ENCODE peak calls at places on chromosomes 11 and 22, in four cellular contexts. M is GM13976, R is astrocyte of the cerebellum, Y is dorsolateral prefrontal cortex. J is an unnamed sample.
A peak's percentile ranks its signal among the peaks of the same experiment; 100 is the strongest.

GRCh38 chr22:28907311-28908008 is 24.1 kb downstream of the ZNRF3 start:
- DNase-seq in M (peak; percentile 63), R (no peak), Y (no peak), J (peak; percentile 46)

GRCh38 chr11:132961453-132961852 is 570.8 kb downstream of the OPCML start:
- DNase-seq in R (no peak), Y (no peak), M (no peak), J (no peak)

GRCh38 chr11:43868852-43869567 is 11.6 kb upstream of the ALKBH3 start:
- DNase-seq in M (peak; percentile 76), R (no peak), Y (no peak), J (peak; percentile 80)

GRCh38 chr22:46592390-46592872 is 27.8 kb upstream of the GRAMD4 start:
- DNase-seq in Y (no peak), R (peak; percentile 97), M (peak; percentile 83), J (peak; percentile 75)

GRCh38 chr11:102733232-102733875 is 8.6 kb upstream of the MMP8 start:
- DNase-seq in R (no peak), Y (no peak), M (peak; percentile 71), J (peak; percentile 59)

GRCh38 chr11:131595812-131596211 is 225.4 kb downstream of the NTM start:
- DNase-seq in R (no peak), Y (no peak), M (no peak), J (no peak)

GRCh38 chr11:44096360-44097188 is 1.1 kb downstream of the EXT2 start:
- DNase-seq in M (no peak), Y (no peak), R (no peak), J (peak; percentile 24)

GRCh38 chr22:17161991-17162390 is 2.9 kb upstream of the HDHD5 start:
- DNase-seq in R (no peak), M (no peak), Y (no peak), J (no peak)

GRCh38 chr11:61912530-61912898 is 4.9 kb downstream of the RAB3IL1 start:
- DNase-seq in Y (no peak), R (no peak), M (no peak), J (no peak)

GRCh38 chr11:109994896-109995295 is 98.3 kb upstream of the ZC3H12C start:
- DNase-seq in Y (no peak), R (no peak), M (no peak), J (no peak)

GRCh38 chr22:20957118-20957690 is 9.9 kb upstream of the AIFM3 start:
- DNase-seq in M (peak; percentile 63), R (no peak), Y (no peak), J (peak; percentile 48)

GRCh38 chr11:122628691-122629555 is 26.6 kb upstream of the UBASH3B start:
- DNase-seq in M (peak; percentile 70), R (peak; percentile 37), Y (peak; percentile 51), J (peak; percentile 65)

GRCh38 chr11:116925050-116925449 is 87.6 kb upstream of the APOA1 start:
- DNase-seq in R (no peak), Y (no peak), M (no peak), J (no peak)

GRCh38 chr22:32364210-32364609 is 6.5 kb downstream of the RFPL3 start:
- DNase-seq in M (no peak), R (no peak), Y (no peak), J (no peak)

GRCh38 chr11:68071281-68072048 is 32.6 kb downstream of the TCIRG1 start:
- DNase-seq in R (no peak), M (no peak), Y (no peak), J (no peak)

GRCh38 chr11:68081691-68082090 is 39.5 kb downstream of the CHKA start:
- DNase-seq in Y (no peak), M (no peak), R (peak; percentile 59), J (no peak)

GRCh38 chr11:68074584-68075352 is 35.9 kb downstream of the TCIRG1 start:
- DNase-seq in M (no peak), R (no peak), Y (no peak), J (no peak)

GRCh38 chr11:68077617-68078592 is 39.1 kb downstream of the TCIRG1 start:
- DNase-seq in M (peak; percentile 37), R (no peak), Y (no peak), J (peak; percentile 45)

GRCh38 chr11:68076371-68077042 is 37.7 kb downstream of the TCIRG1 start:
- DNase-seq in R (no peak), Y (no peak), M (no peak), J (no peak)
- TF ChIP-seq CTCF in R (no peak), Y (no peak), M (no peak), J (peak; percentile 23)

DNA sequence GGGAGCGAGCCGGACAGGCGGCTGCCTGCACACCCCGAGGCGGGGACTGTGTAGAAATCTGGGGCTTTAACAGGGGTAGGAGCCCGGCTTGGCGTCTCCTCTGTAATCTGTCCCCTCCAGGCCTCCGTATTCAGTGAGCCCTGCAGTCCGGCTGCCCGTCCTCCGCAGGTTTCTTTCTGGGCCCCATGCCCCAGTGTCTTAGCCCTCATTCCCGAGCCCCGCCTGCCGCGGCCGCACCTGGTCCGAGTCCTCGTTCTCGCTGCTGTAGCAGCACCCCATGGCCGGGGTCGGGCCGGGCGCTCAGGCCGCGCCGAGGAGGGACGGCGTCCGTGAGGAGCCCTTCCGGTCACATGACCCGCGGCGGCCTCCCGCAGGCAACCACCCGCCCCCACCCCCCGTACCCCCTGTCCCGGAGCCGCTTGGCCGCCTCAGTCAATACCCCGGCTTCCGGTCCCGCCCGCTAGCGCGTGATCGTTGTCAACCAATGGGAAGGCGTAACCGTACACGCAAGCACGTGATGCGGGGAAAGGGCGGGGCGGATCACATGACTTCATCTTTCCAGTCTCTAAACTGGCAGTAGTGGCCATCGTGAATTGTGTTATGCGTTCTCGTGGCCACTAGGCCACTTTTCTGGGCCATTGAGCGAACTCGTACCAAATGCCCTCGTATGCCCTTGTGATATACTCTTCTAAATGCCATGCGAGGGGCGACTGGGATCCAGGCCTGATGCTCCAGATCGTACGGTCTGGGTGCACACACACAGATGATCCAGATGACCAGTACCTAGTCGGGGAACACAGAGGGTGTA is at the start of gene LAMTOR1:
- DNase-seq in M (peak; percentile 97), Y (peak; percentile 98), R (peak; percentile 97), J (peak; percentile 97)
- TF ChIP-seq CTCF in M (no peak), Y (peak; percentile 46), R (peak; percentile 44), J (no peak)

GRCh38 chr11:46743043-46743442 is 24.0 kb downstream of the F2 start:
- DNase-seq in Y (no peak), M (no peak), R (no peak), J (no peak)
- TF ChIP-seq CTCF in Y (no peak), M (no peak), R (no peak), J (no peak)

GRCh38 chr11:117950320-117950719 is 21.1 kb upstream of the TMPRSS13 start:
- DNase-seq in R (no peak), Y (no peak), M (peak; percentile 64), J (peak; percentile 56)
- TF ChIP-seq CTCF in R (no peak), Y (no peak), M (peak; percentile 42), J (peak; percentile 44)

DNA sequence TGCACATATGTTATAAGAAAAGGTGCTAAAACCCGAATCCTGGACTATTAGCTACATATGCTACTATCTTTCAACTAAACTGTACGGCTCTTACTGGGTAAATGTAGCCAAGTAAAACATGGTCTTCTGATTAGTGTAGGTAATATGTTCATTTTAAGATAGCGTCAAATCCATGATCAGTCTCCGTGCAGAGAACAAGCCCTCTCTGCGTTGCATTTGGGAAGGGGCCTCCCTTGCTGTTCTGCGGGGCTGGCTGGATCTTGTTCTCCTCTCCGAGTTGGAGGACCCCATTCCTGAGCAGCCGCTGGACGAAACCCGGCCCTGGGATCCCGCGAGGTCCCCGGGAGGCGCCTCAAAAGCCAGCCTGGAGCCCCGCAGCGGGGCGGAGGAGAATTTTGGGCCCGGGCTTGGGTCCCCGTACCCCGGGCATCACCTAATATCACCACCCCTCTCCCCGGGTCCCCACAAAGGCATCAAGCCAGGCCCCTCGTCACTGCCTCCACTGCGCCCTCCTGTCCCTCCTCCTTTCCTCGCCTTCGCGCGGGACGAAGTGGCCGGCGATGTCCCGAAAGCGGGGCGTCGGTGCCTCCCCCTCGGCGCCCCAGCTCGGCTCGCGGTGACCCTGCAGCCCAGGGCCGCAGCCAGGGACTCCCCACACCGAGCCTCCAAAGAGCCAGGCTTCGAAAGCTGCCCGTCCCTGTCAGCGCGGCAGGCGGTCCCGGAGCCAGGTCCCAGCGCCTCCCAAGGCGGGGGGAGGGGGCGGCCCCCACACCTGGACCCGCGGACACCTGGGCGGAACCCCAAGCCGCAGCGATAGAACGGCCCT is 54.5 kb upstream of the FBXO3 start:
- DNase-seq in R (no peak), Y (no peak), M (peak; percentile 57), J (peak; percentile 41)
- TF ChIP-seq CTCF in R (no peak), Y (no peak), M (no peak), J (no peak)

GRCh38 chr22:41742918-41743317 is 43.6 kb downstream of the MEI1 start:
- DNase-seq in Y (no peak), R (no peak), M (no peak), J (no peak)
- TF ChIP-seq CTCF in Y (no peak), R (peak; percentile 16), M (no peak), J (no peak)

GRCh38 chr11:63710476-63711217 is 29.3 kb downstream of the RTN3 start:
- DNase-seq in M (no peak), Y (no peak), R (no peak), J (no peak)
- TF ChIP-seq CTCF in M (no peak), Y (no peak), R (no peak), J (no peak)

GRCh38 chr11:761526-762108 is 14.4 kb downstream of the TALDO1 start:
- DNase-seq in Y (no peak), M (no peak), R (no peak), J (no peak)

GRCh38 chr11:763549-764321 is 13.6 kb downstream of the GATD1 start:
- DNase-seq in Y (no peak), M (no peak), R (no peak), J (no peak)

GRCh38 chr11:763073-763463 is 14.2 kb downstream of the GATD1 start:
- DNase-seq in M (no peak), R (no peak), Y (no peak), J (no peak)

GRCh38 chr11:764322-765024 is 12.8 kb downstream of the GATD1 start:
- DNase-seq in Y (no peak), R (no peak), M (no peak), J (no peak)

GRCh38 chr11:762421-763072 is 14.7 kb downstream of the GATD1 start:
- DNase-seq in M (no peak), R (no peak), Y (peak; percentile 66), J (no peak)
- TF ChIP-seq CTCF in M (no peak), R (peak; percentile 30), Y (peak; percentile 57), J (peak; percentile 21)

DNA sequence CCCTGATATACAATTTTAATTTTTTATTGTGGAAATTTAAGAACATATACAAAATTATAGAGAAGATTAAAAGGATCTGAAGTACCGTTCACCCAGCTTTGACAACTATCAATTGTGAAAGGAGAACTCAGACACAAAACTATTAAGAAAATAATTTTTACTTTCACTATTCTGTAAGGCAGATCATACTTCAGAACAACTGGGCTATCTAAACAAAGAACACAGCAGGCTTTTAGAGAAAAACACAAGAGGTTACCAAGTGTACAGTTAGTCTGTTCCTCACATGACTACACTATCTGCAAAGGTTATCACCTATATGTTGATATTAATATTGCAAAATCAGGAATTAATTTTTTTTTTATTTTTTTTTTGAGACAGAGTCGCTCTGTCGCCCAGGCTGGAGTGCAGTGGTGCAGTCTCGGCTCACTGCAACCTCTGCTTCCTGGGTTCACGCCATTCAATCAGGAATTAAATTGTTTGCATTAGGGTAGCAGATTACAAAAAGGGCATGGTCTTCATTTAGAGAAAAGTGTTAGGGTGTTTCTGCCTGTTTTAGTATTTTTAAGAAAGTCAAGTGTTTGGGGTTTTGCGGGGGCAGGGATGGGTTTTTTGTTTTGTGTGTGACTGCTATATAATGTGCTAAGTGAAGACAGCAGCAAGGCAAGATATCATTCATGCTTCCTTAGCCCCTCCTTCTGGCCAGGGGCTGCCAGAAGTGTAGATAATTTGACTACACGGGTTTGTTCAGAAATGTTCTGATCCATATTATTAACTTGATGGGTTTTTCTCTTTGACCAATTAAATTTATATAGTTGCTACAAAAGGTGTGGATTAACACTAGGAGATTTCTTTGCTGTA is 27.6 kb upstream of the SIK2 start:
- DNase-seq in M (no peak), R (no peak), Y (no peak), J (no peak)
- TF ChIP-seq CTCF in M (no peak), R (no peak), Y (no peak), J (no peak)